ENCODE peak calls at places on chromosome 11, in five cellular contexts. K is colonic mucosa, C is psoas muscle, W is HFF-Myc, O is vagina. X is an unnamed sample.
A peak's percentile ranks its signal among the peaks of the same experiment; 100 is the strongest.

GRCh38 chr11:60953781-60954180 is 1.8 kb upstream of the SLC15A3 start:
- DNase-seq in K (no peak), O (no peak), C (no peak), W (no peak), X (peak; percentile 62)

GRCh38 chr11:63670077-63670737 is 969 bp downstream of the ATL3 start:
- DNase-seq in O (no peak), W (no peak), C (no peak), K (no peak), X (peak; percentile 67)

GRCh38 chr11:73386026-73386425 is 9.8 kb downstream of the RELT start:
- DNase-seq in C (no peak), W (no peak), K (no peak), O (no peak), X (no peak)

GRCh38 chr11:73288873-73289707 is 17.0 kb downstream of the P2RY6 start:
- DNase-seq in C (peak; percentile 69), K (peak; percentile 67), W (no peak), O (no peak), X (peak; percentile 65)

GRCh38 chr11:48088682-48089050 is 108.3 kb downstream of the PTPRJ start:
- DNase-seq in K (no peak), C (no peak), O (no peak), W (no peak), X (no peak)

GRCh38 chr11:118264568-118265470 is 722 bp upstream of the MPZL2 start:
- DNase-seq in O (no peak), K (peak; percentile 19), W (no peak), C (no peak), X (no peak)

GRCh38 chr11:122486793-122487495 is 168.6 kb upstream of the UBASH3B start:
- DNase-seq in C (no peak), O (no peak), W (no peak), K (no peak), X (no peak)

GRCh38 chr11:131771471-131771870 is 401.1 kb downstream of the NTM start:
- DNase-seq in C (no peak), O (no peak), K (no peak), W (no peak), X (no peak)

GRCh38 chr11:86743223-86744118 is 56.9 kb upstream of the PRSS23 start:
- DNase-seq in W (peak; percentile 93), K (peak; percentile 27), C (peak; percentile 61), O (peak; percentile 93), X (peak; percentile 100)

GRCh38 chr11:9506489-9507343 is 45.9 kb downstream of the ZNF143 start:
- DNase-seq in K (peak; percentile 81), W (peak; percentile 54), O (no peak), C (peak; percentile 56), X (peak; percentile 82)

GRCh38 chr11:128766687-128767086 is 72.8 kb downstream of the FLI1 start:
- DNase-seq in W (no peak), C (no peak), O (no peak), K (no peak), X (peak; percentile 28)

GRCh38 chr11:64249563-64250405 is 1.5 kb upstream of the PLCB3 start:
- DNase-seq in K (no peak), C (no peak), O (no peak), W (no peak), X (no peak)

DNA sequence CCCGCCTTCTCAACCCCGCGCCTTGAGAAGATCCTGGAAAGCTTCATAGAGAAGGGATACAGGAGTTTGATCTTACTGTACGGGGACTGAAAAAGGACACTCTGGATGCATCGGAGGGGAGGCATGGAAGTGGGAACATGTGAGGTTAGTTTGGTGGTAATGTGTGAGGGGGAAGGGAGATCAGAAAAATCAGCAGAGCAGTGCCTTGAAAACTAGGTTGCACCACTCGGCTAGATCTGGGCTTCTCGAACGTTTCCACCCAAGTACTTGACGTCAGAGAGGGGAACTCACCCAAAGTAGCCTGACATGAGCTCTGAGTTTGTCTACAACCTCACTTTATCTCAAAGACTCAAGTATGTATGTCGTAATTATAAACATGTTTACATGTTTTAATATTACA is 14.5 kb downstream of the USP35 start:
- DNase-seq in K (no peak), W (no peak), C (no peak), O (no peak), X (no peak)
- H3K4me3 ChIP-seq in K (no peak overlapping the region), W (no peak overlapping the region), C (no peak overlapping the region), O (no peak overlapping the region), X (no peak overlapping the region)

GRCh38 chr11:12088047-12088481 is 22.3 kb upstream of the MICAL2 start:
- DNase-seq in C (no peak), W (peak; percentile 59), O (no peak), K (peak; percentile 82), X (peak; percentile 82)
- TF ChIP-seq CTCF in C (peak; percentile 9), W (peak; percentile 33), O (no peak), K (no peak), X (peak; percentile 20)

GRCh38 chr11:111417766-111418435 is 38.8 kb upstream of the POU2AF1 start:
- DNase-seq in K (peak; percentile 47), C (peak; percentile 37), O (no peak), W (peak; percentile 87), X (peak; percentile 90)

GRCh38 chr11:111419641-111420327 is 40.7 kb upstream of the POU2AF1 start:
- DNase-seq in W (no peak), O (no peak), K (no peak), C (no peak), X (no peak)

GRCh38 chr11:111417011-111417765 is 38.1 kb upstream of the POU2AF1 start:
- DNase-seq in C (no peak), W (no peak), O (no peak), K (no peak), X (peak; percentile 18)

GRCh38 chr11:111418436-111418787 is 39.3 kb upstream of the POU2AF1 start:
- DNase-seq in O (no peak), K (no peak), W (no peak), C (no peak), X (no peak)

DNA sequence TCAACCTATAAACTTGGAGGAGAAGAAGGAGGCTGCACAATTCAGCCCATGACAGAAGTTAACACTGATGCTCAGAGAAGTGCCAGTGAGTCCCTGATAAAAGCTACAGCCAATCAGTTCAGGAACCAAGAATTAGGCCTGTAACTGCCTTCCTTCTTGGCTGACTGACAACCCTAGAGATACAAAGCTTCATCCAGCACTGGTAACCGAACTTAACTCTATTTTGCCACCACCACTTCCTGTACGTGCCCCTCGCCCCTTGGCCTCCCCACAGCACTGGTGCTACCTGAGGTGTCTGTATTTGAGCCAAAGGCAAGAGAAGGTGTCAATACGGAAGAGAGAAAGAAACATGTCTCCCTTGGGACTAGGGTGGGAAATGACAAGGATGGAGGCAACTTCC is 40.1 kb upstream of the POU2AF1 start:
- DNase-seq in C (no peak), W (no peak), K (no peak), O (no peak), X (no peak)
- H3K4me3 ChIP-seq in C (no peak overlapping the region), W (no peak overlapping the region), K (no peak overlapping the region), O (no peak overlapping the region), X (no peak overlapping the region)

DNA sequence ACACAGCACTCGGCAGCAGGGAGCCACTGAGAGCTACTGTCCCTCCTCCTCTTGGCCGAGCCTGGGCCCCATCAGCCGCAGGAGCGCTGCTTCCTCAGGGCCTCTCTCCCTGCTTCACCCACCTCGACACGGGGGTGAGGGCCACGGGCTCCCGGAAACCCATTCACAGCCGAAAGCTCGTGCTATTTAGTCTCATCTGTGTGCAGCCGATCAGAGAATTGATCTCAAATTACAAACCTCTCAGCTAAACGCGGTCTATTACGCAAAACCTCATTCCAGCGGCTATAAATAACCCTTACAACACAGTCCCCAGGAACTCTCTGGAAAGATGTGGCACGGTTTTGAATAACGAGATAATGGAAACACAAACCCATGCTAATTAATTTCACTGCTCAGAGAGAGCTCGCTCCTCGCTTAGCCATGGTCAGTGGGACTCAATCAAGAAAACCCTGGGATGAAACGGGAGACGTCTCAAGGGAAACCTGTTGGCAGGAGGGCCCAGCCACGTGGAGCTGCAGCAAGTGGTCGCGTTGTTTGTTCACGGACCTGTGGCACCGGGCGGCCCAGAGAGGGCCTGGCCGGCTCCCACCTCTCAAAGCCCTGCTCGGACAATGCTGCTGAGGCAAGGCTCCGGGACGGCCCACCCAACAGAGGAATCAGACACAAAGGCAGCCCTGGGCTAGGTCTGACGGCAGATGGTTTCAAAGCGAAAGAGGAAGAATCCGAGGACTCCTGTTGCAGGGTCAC is 210.4 kb downstream of the CTTN start:
- DNase-seq in O (no peak), W (no peak), C (peak; percentile 8), K (no peak), X (peak; percentile 61)
- TF ChIP-seq CTCF in O (no peak), W (no peak), C (no peak), K (no peak), X (no peak)

GRCh38 chr11:290621-291231 is 1.8 kb downstream of the PGGHG start:
- DNase-seq in O (no peak), W (no peak), C (peak; percentile 16), K (no peak), X (no peak)

GRCh38 chr11:288328-289144 is at the start of gene PGGHG:
- DNase-seq in K (peak; percentile 84), O (no peak), W (no peak), C (peak; percentile 79), X (no peak)

GRCh38 chr11:291281-292210 is 2.6 kb downstream of the PGGHG start:
- DNase-seq in C (peak; percentile 8), W (no peak), O (no peak), K (no peak), X (no peak)

GRCh38 chr11:289145-289705 is 299 bp downstream of the PGGHG start:
- DNase-seq in C (no peak), W (no peak), K (no peak), O (no peak), X (no peak)

GRCh38 chr11:289706-290620 is 1.0 kb downstream of the PGGHG start:
- DNase-seq in C (peak; percentile 12), K (no peak), W (no peak), O (no peak), X (no peak)
- H3K4me3 ChIP-seq in C (peak overlapping the region; percentile 72), K (peak overlapping the region; percentile 73), W (peak overlapping the region; percentile 48), O (peak overlapping the region; percentile 73), X (peak overlapping the region; percentile 27)